ENCODE peak calls at places on chromosomes 13 and 19, in four cellular contexts. E is DMS 273 treated with DMSO at 0.1 percent for 48 hours; C is stimulated activated CD4-positive, alpha-beta T cell treated with anti-CD3 and anti-CD28 coated beads, Interleukin-1b, Interleukin-23, amount 100 ng/mL, for 4 hours; Z is hypothalamus. A is an unnamed sample.

GRCh38 chr13:57858376-57858775 is 226.8 kb downstream of the PCDH17 start:
- DNase-seq in E (no peak), C (no peak), Z (no peak), A (no peak)

GRCh38 chr13:110651271-110651670 is 35.9 kb downstream of the NAXD start:
- DNase-seq in E (no peak), C (no peak), Z (no peak), A (no peak)

GRCh38 chr19:16143399-16144215 is at the start of gene HSH2D:
- DNase-seq in E (no peak), C (peak), Z (no peak), A (no peak)

GRCh38 chr13:109869312-109870237 is 83.2 kb upstream of the IRS2 start:
- DNase-seq in E (peak), C (peak), Z (peak), A (no peak)

GRCh38 chr13:111034811-111035210 is 80.3 kb upstream of the ARHGEF7 start:
- DNase-seq in E (no peak), C (no peak), Z (no peak), A (no peak)

GRCh38 chr19:34881982-34882381 is 44.7 kb upstream of the ZNF30 start:
- DNase-seq in E (no peak), C (no peak), Z (no peak), A (no peak)

GRCh38 chr13:85520445-85520844 is 278.8 kb downstream of the SLITRK6 start:
- DNase-seq in E (no peak), C (no peak), Z (no peak), A (no peak)

GRCh38 chr13:112892759-112893569 is 76.0 kb upstream of the MCF2L start:
- DNase-seq in E (no peak), C (no peak), Z (no peak), A (no peak)

GRCh38 chr19:39645800-39646411 is 9.8 kb upstream of the LGALS16 start:
- DNase-seq in E (no peak), C (no peak), Z (no peak), A (no peak)

GRCh38 chr13:100987993-100988392 is 313.4 kb upstream of the TMTC4 start:
- DNase-seq in E (no peak), C (no peak), Z (no peak), A (no peak)

GRCh38 chr13:75636339-75637095 is 387 bp downstream of the LMO7 start:
- DNase-seq in E (no peak), C (peak), Z (no peak), A (no peak)

GRCh38 chr13:37109080-37109678 is 3.7 kb upstream of the CSNK1A1L start:
- DNase-seq in E (no peak), C (no peak), Z (no peak), A (no peak)

GRCh38 chr13:105774739-105775460 is 760.6 kb downstream of the EFNB2 start:
- DNase-seq in E (no peak), C (no peak), Z (no peak), A (no peak)

A was measured in NCI-H446 treated with DMSO at 0.1 percent for 48 hours.